ENCODE peak calls at places on chromosomes 2 and 18, in nine cellular contexts. One of them, this sample, is unnamed.

GRCh38 chr18:39732918-39733317 is 2167.3 kb upstream of the CELF4 start:
- DNase-seq in cardiac muscle cell: no peak
- DNase-seq in NCI-H748 treated with DMSO at 0.1 percent for 48 hours: no peak
- DNase-seq in mammary epithelial cell: no peak
- DNase-seq in GM04504: no peak
- DNase-seq in stimulated activated CD4-positive, alpha-beta T cell treated with anti-CD3 and anti-CD28 coated beads, Interleukin-15, amount 100 ng/mL, for 24 hours: no peak
- DNase-seq in NCI-H1105: no peak
- DNase-seq in EL: no peak
- DNase-seq in neural crest cell: no peak
- DNase-seq in this sample: no peak

GRCh38 chr2:86791574-86791973 is 861 bp upstream of the CD8A start:
- DNase-seq in cardiac muscle cell: no peak
- DNase-seq in stimulated activated CD4-positive, alpha-beta T cell treated with anti-CD3 and anti-CD28 coated beads, Interleukin-15, amount 100 ng/mL, for 24 hours: no peak
- DNase-seq in mammary epithelial cell: no peak
- DNase-seq in neural crest cell: no peak
- DNase-seq in EL: no peak
- DNase-seq in NCI-H748 treated with DMSO at 0.1 percent for 48 hours: no peak
- DNase-seq in GM04504: no peak
- DNase-seq in NCI-H1105: no peak
- DNase-seq in this sample: no peak

GRCh38 chr18:50569930-50570329 is 10.0 kb downstream of the MAPK4 start:
- DNase-seq in neural crest cell: no peak
- DNase-seq in stimulated activated CD4-positive, alpha-beta T cell treated with anti-CD3 and anti-CD28 coated beads, Interleukin-15, amount 100 ng/mL, for 24 hours: no peak
- DNase-seq in GM04504: no peak
- DNase-seq in EL: no peak
- DNase-seq in mammary epithelial cell: no peak
- DNase-seq in NCI-H1105: no peak
- DNase-seq in NCI-H748 treated with DMSO at 0.1 percent for 48 hours: no peak
- DNase-seq in cardiac muscle cell: no peak
- DNase-seq in this sample: no peak

GRCh38 chr2:172947461-172947860 is 128.2 kb upstream of the MAP3K20 start:
- DNase-seq in mammary epithelial cell: no peak
- DNase-seq in stimulated activated CD4-positive, alpha-beta T cell treated with anti-CD3 and anti-CD28 coated beads, Interleukin-15, amount 100 ng/mL, for 24 hours: no peak
- DNase-seq in NCI-H1105: no peak
- DNase-seq in cardiac muscle cell: no peak
- DNase-seq in NCI-H748 treated with DMSO at 0.1 percent for 48 hours: no peak
- DNase-seq in GM04504: no peak
- DNase-seq in neural crest cell: no peak
- DNase-seq in EL: peak
- DNase-seq in this sample: no peak

GRCh38 chr2:241546771-241547498 is 11.6 kb upstream of the BOK start:
- DNase-seq in GM04504: peak
- DNase-seq in NCI-H1105: no peak
- DNase-seq in neural crest cell: no peak
- DNase-seq in cardiac muscle cell: peak
- DNase-seq in stimulated activated CD4-positive, alpha-beta T cell treated with anti-CD3 and anti-CD28 coated beads, Interleukin-15, amount 100 ng/mL, for 24 hours: no peak
- DNase-seq in NCI-H748 treated with DMSO at 0.1 percent for 48 hours: no peak
- DNase-seq in EL: peak
- DNase-seq in mammary epithelial cell: no peak
- DNase-seq in this sample: no peak

GRCh38 chr2:17748745-17749144 is 4.9 kb downstream of the SMC6 start:
- DNase-seq in stimulated activated CD4-positive, alpha-beta T cell treated with anti-CD3 and anti-CD28 coated beads, Interleukin-15, amount 100 ng/mL, for 24 hours: no peak
- DNase-seq in mammary epithelial cell: no peak
- DNase-seq in neural crest cell: no peak
- DNase-seq in GM04504: no peak
- DNase-seq in NCI-H1105: no peak
- DNase-seq in EL: no peak
- DNase-seq in NCI-H748 treated with DMSO at 0.1 percent for 48 hours: peak
- DNase-seq in cardiac muscle cell: no peak
- DNase-seq in this sample: no peak

GRCh38 chr2:172462393-172463381 is 35.3 kb downstream of the ITGA6 start:
- DNase-seq in NCI-H1105: no peak
- DNase-seq in mammary epithelial cell: peak
- DNase-seq in NCI-H748 treated with DMSO at 0.1 percent for 48 hours: no peak
- DNase-seq in GM04504: no peak
- DNase-seq in cardiac muscle cell: no peak
- DNase-seq in EL: no peak
- DNase-seq in stimulated activated CD4-positive, alpha-beta T cell treated with anti-CD3 and anti-CD28 coated beads, Interleukin-15, amount 100 ng/mL, for 24 hours: peak
- DNase-seq in neural crest cell: no peak
- DNase-seq in this sample: no peak

GRCh38 chr2:101119431-101119830 is 31.8 kb downstream of the TBC1D8 start:
- DNase-seq in NCI-H1105: no peak
- DNase-seq in NCI-H748 treated with DMSO at 0.1 percent for 48 hours: no peak
- DNase-seq in stimulated activated CD4-positive, alpha-beta T cell treated with anti-CD3 and anti-CD28 coated beads, Interleukin-15, amount 100 ng/mL, for 24 hours: no peak
- DNase-seq in EL: peak
- DNase-seq in mammary epithelial cell: peak
- DNase-seq in neural crest cell: no peak
- DNase-seq in cardiac muscle cell: no peak
- DNase-seq in GM04504: peak
- DNase-seq in this sample: no peak

This sample was measured in esophagus squamous epithelium.